ENCODE peak calls at places on chromosomes 16 and 17, in seven cellular contexts. R is transverse colon, P is NCI-H526, X is NCI-H774, T is ELR, K is activated T-cell treated with anti-CD3 and anti-CD28 coated beads for 48 hours, L is brain pericyte. F is an unnamed sample.

GRCh38 chr17:57629470-57629869 is 115.6 kb downstream of the CCDC182 start:
- DNase-seq in X (no peak), R (peak), K (no peak), L (no peak), P (no peak), T (peak), F (no peak)

GRCh38 chr16:88023366-88023765 is 72.1 kb downstream of the BANP start:
- DNase-seq in K (no peak), T (no peak), L (no peak), X (no peak), P (no peak), R (no peak), F (no peak)

GRCh38 chr17:14926526-14927122 is 338.5 kb downstream of the PMP22 start:
- DNase-seq in L (no peak), P (peak), T (peak), K (peak), R (peak), X (peak), F (peak)

GRCh38 chr16:86354641-86355040 is 155.7 kb upstream of the FOXF1 start:
- DNase-seq in K (no peak), X (no peak), L (no peak), P (no peak), T (peak), R (no peak), F (no peak)

GRCh38 chr16:72846594-72846993 is 201.3 kb downstream of the ZFHX3 start:
- DNase-seq in T (no peak), K (no peak), L (no peak), X (no peak), P (no peak), R (no peak), F (no peak)

GRCh38 chr17:33099906-33100305 is 108.3 kb downstream of the SPACA3 start:
- DNase-seq in X (no peak), R (no peak), L (no peak), P (no peak), T (no peak), K (no peak), F (no peak)

GRCh38 chr17:65371702-65372101 is 189.7 kb downstream of the AXIN2 start:
- DNase-seq in R (peak), K (no peak), T (no peak), L (no peak), P (no peak), X (no peak), F (no peak)

GRCh38 chr17:17388657-17389496 is 85.7 kb downstream of the NT5M start:
- DNase-seq in L (no peak), T (no peak), P (no peak), X (no peak), K (no peak), R (no peak), F (no peak)

GRCh38 chr17:29158515-29159275 is 21.5 kb downstream of the MYO18A start:
- DNase-seq in K (no peak), L (no peak), P (no peak), T (peak), X (no peak), R (no peak), F (no peak)

F was measured in RKO.